ENCODE peak calls at places on chromosomes 7 and 10, in four cellular contexts. One of them, this sample, is unnamed.

GRCh38 chr7:74502216-74502891 is 48.6 kb downstream of the GTF2IRD1 start:
- DNase-seq in heart right ventricle: peak
- DNase-seq in WTC11: no peak
- DNase-seq in cardiac muscle cell: no peak
- DNase-seq in this sample: no peak

GRCh38 chr10:82535457-82535856 is 660.5 kb downstream of the NRG3 start:
- DNase-seq in heart right ventricle: no peak
- DNase-seq in WTC11: no peak
- DNase-seq in cardiac muscle cell: no peak
- DNase-seq in this sample: no peak

GRCh38 chr7:2616387-2616966 is 15.3 kb upstream of the TTYH3 start:
- DNase-seq in heart right ventricle: no peak
- DNase-seq in WTC11: no peak
- DNase-seq in cardiac muscle cell: no peak
- DNase-seq in this sample: no peak

GRCh38 chr7:7868245-7868899 is 100.2 kb upstream of the GLCCI1 start:
- DNase-seq in heart right ventricle: no peak
- DNase-seq in WTC11: no peak
- DNase-seq in cardiac muscle cell: no peak
- DNase-seq in this sample: no peak

GRCh38 chr7:4238861-4239260 is 443.2 kb upstream of the FOXK1 start:
- DNase-seq in heart right ventricle: no peak
- DNase-seq in WTC11: no peak
- DNase-seq in cardiac muscle cell: no peak
- DNase-seq in this sample: no peak

GRCh38 chr7:108430664-108431063 is 25.6 kb downstream of the NRCAM start:
- DNase-seq in heart right ventricle: no peak
- DNase-seq in WTC11: no peak
- DNase-seq in cardiac muscle cell: no peak
- DNase-seq in this sample: no peak

GRCh38 chr7:111292026-111292430 is 201.1 kb downstream of the LRRN3 start:
- DNase-seq in heart right ventricle: no peak
- DNase-seq in WTC11: no peak
- DNase-seq in cardiac muscle cell: peak
- DNase-seq in this sample: no peak

GRCh38 chr10:16944961-16945360 is 127.7 kb upstream of the RSU1 start:
- DNase-seq in heart right ventricle: no peak
- DNase-seq in WTC11: no peak
- DNase-seq in cardiac muscle cell: no peak
- DNase-seq in this sample: no peak

GRCh38 chr10:47189802-47190201 is 110.2 kb upstream of the GDF10 start:
- DNase-seq in heart right ventricle: no peak
- DNase-seq in WTC11: no peak
- DNase-seq in cardiac muscle cell: no peak
- DNase-seq in this sample: no peak

GRCh38 chr7:150716368-150716767 is at the start of gene GIMAP1:
- DNase-seq in heart right ventricle: peak
- DNase-seq in WTC11: no peak
- DNase-seq in cardiac muscle cell: no peak
- DNase-seq in this sample: no peak

GRCh38 chr7:116342125-116342524 is 131.8 kb downstream of the TES start:
- DNase-seq in heart right ventricle: no peak
- DNase-seq in WTC11: no peak
- DNase-seq in cardiac muscle cell: peak
- DNase-seq in this sample: no peak

GRCh38 chr7:74466196-74466813 is 12.6 kb downstream of the GTF2IRD1 start:
- DNase-seq in heart right ventricle: peak
- DNase-seq in WTC11: no peak
- DNase-seq in cardiac muscle cell: no peak
- DNase-seq in this sample: no peak

GRCh38 chr10:78255796-78256638 is 222.4 kb downstream of the RPS24 start:
- DNase-seq in heart right ventricle: no peak
- DNase-seq in WTC11: no peak
- DNase-seq in cardiac muscle cell: peak
- DNase-seq in this sample: no peak

GRCh38 chr10:104331208-104331838 is 6.9 kb downstream of the ITPRIP start:
- DNase-seq in heart right ventricle: no peak
- DNase-seq in WTC11: no peak
- DNase-seq in cardiac muscle cell: peak
- DNase-seq in this sample: no peak

GRCh38 chr10:101618871-101619270 is 30.8 kb downstream of the DPCD start:
- DNase-seq in heart right ventricle: no peak
- DNase-seq in WTC11: no peak
- DNase-seq in cardiac muscle cell: no peak
- DNase-seq in this sample: no peak

GRCh38 chr7:2015251-2015871 is 217.4 kb downstream of the MAD1L1 start:
- DNase-seq in heart right ventricle: peak
- DNase-seq in WTC11: peak
- DNase-seq in cardiac muscle cell: no peak
- DNase-seq in this sample: peak

GRCh38 chr7:102080003-102080361 is 206.7 kb upstream of the SH2B2 start:
- DNase-seq in heart right ventricle: no peak
- DNase-seq in WTC11: no peak
- DNase-seq in cardiac muscle cell: no peak
- DNase-seq in this sample: no peak

GRCh38 chr7:92709912-92710311 is 119.7 kb upstream of the FAM133B start:
- DNase-seq in heart right ventricle: no peak
- DNase-seq in WTC11: no peak
- DNase-seq in cardiac muscle cell: no peak
- DNase-seq in this sample: no peak

GRCh38 chr7:143096146-143096545 is 35.7 kb upstream of the PIP start:
- DNase-seq in heart right ventricle: no peak
- DNase-seq in WTC11: no peak
- DNase-seq in cardiac muscle cell: no peak
- DNase-seq in this sample: no peak

GRCh38 chr7:92667816-92668540 is 77.8 kb upstream of the FAM133B start:
- DNase-seq in heart right ventricle: no peak
- DNase-seq in WTC11: no peak
- DNase-seq in cardiac muscle cell: no peak
- DNase-seq in this sample: no peak

GRCh38 chr10:79007037-79007842 is 61.5 kb upstream of the ZMIZ1 start:
- DNase-seq in heart right ventricle: no peak
- DNase-seq in WTC11: no peak
- DNase-seq in cardiac muscle cell: peak
- DNase-seq in this sample: no peak

GRCh38 chr7:107958764-107959526 is 44.0 kb downstream of the LAMB1 start:
- DNase-seq in heart right ventricle: no peak
- DNase-seq in WTC11: no peak
- DNase-seq in cardiac muscle cell: peak
- DNase-seq in this sample: no peak

GRCh38 chr7:116560021-116560970 is 35.5 kb downstream of the CAV1 start:
- DNase-seq in heart right ventricle: no peak
- DNase-seq in WTC11: no peak
- DNase-seq in cardiac muscle cell: no peak
- DNase-seq in this sample: no peak

GRCh38 chr10:73110345-73110849 is at the start of gene NUDT13:
- DNase-seq in heart right ventricle: peak
- DNase-seq in WTC11: peak
- DNase-seq in cardiac muscle cell: peak
- DNase-seq in this sample: no peak

GRCh38 chr10:78806805-78807221 is 262.0 kb upstream of the ZMIZ1 start:
- DNase-seq in heart right ventricle: no peak
- DNase-seq in WTC11: no peak
- DNase-seq in cardiac muscle cell: no peak
- DNase-seq in this sample: no peak

GRCh38 chr7:136514776-136515175 is 353.7 kb upstream of the CHRM2 start:
- DNase-seq in heart right ventricle: no peak
- DNase-seq in WTC11: no peak
- DNase-seq in cardiac muscle cell: no peak
- DNase-seq in this sample: no peak

GRCh38 chr7:55552320-55553086 is 19.8 kb downstream of the VOPP1 start:
- DNase-seq in heart right ventricle: no peak
- DNase-seq in WTC11: no peak
- DNase-seq in cardiac muscle cell: peak
- DNase-seq in this sample: no peak

GRCh38 chr7:75531359-75531821 is 39.3 kb downstream of the SPDYE5 start:
- DNase-seq in heart right ventricle: no peak
- DNase-seq in WTC11: peak
- DNase-seq in cardiac muscle cell: no peak
- DNase-seq in this sample: no peak

GRCh38 chr7:105648561-105649401 is 67.5 kb upstream of the EFCAB10 start:
- DNase-seq in heart right ventricle: no peak
- DNase-seq in WTC11: no peak
- DNase-seq in cardiac muscle cell: no peak
- DNase-seq in this sample: no peak

GRCh38 chr7:34718867-34719266 is 60.8 kb downstream of the NPSR1 start:
- DNase-seq in heart right ventricle: no peak
- DNase-seq in WTC11: no peak
- DNase-seq in cardiac muscle cell: no peak
- DNase-seq in this sample: no peak

GRCh38 chr10:116710021-116710420 is 32.3 kb downstream of the HSPA12A start:
- DNase-seq in heart right ventricle: no peak
- DNase-seq in WTC11: no peak
- DNase-seq in cardiac muscle cell: no peak
- DNase-seq in this sample: no peak

DNA sequence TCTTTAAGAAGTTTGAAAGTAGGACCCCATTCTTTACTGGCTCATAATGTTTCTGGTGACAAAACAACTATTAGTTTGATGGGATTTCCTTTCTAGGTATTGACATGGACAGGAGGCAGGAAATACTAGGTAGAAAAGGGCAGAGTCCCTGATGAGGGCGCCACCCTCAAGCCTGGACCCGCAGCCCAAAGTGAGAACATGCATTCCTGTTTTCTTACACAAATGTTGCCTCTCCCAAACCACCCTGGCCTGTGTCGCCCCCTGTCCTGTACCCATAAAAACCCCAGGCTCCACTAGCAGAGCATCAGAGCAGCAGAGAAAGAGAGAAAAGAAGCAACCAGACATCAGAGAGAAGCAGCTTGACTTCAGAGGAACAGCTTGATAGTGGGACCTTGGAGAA is 1055.2 kb upstream of the POT1 start:
- DNase-seq in heart right ventricle: no peak
- DNase-seq in WTC11: peak
- DNase-seq in cardiac muscle cell: no peak
- DNase-seq in this sample: no peak
- TF ChIP-seq CTCF in heart right ventricle: no peak
- TF ChIP-seq CTCF in WTC11: no peak
- TF ChIP-seq CTCF in cardiac muscle cell: no peak
- TF ChIP-seq CTCF in this sample: no peak

DNA sequence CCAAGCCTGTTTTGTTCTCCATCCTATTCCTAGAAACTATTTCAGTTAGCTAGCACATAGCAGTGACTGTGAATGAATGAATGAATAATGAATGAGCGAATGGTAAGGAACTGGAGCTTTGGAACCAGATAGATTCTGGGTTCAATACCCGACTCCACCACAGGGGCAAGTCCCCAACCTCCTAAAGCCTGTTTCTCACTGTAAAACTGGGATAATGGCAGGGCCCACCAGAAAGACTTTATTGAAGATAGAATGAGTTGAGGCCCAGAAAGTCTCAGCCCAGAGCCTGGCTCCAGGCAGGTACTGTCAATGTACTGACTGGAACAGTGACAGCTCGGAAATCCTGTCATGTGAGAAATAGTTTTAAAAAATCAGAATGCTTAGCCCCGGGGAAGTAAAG is 1.1 kb upstream of the CDH23 start:
- DNase-seq in heart right ventricle: no peak
- DNase-seq in WTC11: no peak
- DNase-seq in cardiac muscle cell: no peak
- DNase-seq in this sample: no peak
- TF ChIP-seq CTCF in heart right ventricle: no peak
- TF ChIP-seq CTCF in WTC11: no peak
- TF ChIP-seq CTCF in cardiac muscle cell: no peak
- TF ChIP-seq CTCF in this sample: no peak

GRCh38 chr7:121313220-121313792 is 15.5 kb upstream of the WNT16 start:
- DNase-seq in heart right ventricle: no peak
- DNase-seq in WTC11: no peak
- DNase-seq in cardiac muscle cell: no peak
- DNase-seq in this sample: no peak

GRCh38 chr7:121313793-121314676 is 14.8 kb upstream of the WNT16 start:
- DNase-seq in heart right ventricle: no peak
- DNase-seq in WTC11: no peak
- DNase-seq in cardiac muscle cell: peak
- DNase-seq in this sample: no peak
- TF ChIP-seq CTCF in heart right ventricle: no peak
- TF ChIP-seq CTCF in WTC11: no peak
- TF ChIP-seq CTCF in cardiac muscle cell: no peak
- TF ChIP-seq CTCF in this sample: no peak

GRCh38 chr7:85185355-85186082 is 1.3 kb downstream of the SEMA3D start:
- DNase-seq in heart right ventricle: peak
- DNase-seq in WTC11: peak
- DNase-seq in cardiac muscle cell: peak
- DNase-seq in this sample: peak
- TF ChIP-seq CTCF in heart right ventricle: peak
- TF ChIP-seq CTCF in WTC11: no peak
- TF ChIP-seq CTCF in cardiac muscle cell: peak
- TF ChIP-seq CTCF in this sample: peak

GRCh38 chr10:6162589-6163356 is 40.0 kb upstream of the PFKFB3 start:
- DNase-seq in heart right ventricle: no peak
- DNase-seq in WTC11: peak
- DNase-seq in cardiac muscle cell: peak
- DNase-seq in this sample: no peak

GRCh38 chr10:6161913-6162312 is 40.8 kb upstream of the PFKFB3 start:
- DNase-seq in heart right ventricle: no peak
- DNase-seq in WTC11: no peak
- DNase-seq in cardiac muscle cell: no peak
- DNase-seq in this sample: no peak

GRCh38 chr10:6164271-6165095 is 38.2 kb upstream of the PFKFB3 start:
- DNase-seq in heart right ventricle: no peak
- DNase-seq in WTC11: no peak
- DNase-seq in cardiac muscle cell: peak
- DNase-seq in this sample: no peak

GRCh38 chr10:6165221-6165725 is 37.5 kb upstream of the PFKFB3 start:
- DNase-seq in heart right ventricle: no peak
- DNase-seq in WTC11: no peak
- DNase-seq in cardiac muscle cell: no peak
- DNase-seq in this sample: no peak

GRCh38 chr10:6163364-6164270 is 39.1 kb upstream of the PFKFB3 start:
- DNase-seq in heart right ventricle: peak
- DNase-seq in WTC11: peak
- DNase-seq in cardiac muscle cell: peak
- DNase-seq in this sample: no peak
- TF ChIP-seq CTCF in heart right ventricle: no peak
- TF ChIP-seq CTCF in WTC11: no peak
- TF ChIP-seq CTCF in cardiac muscle cell: no peak
- TF ChIP-seq CTCF in this sample: no peak

DNA sequence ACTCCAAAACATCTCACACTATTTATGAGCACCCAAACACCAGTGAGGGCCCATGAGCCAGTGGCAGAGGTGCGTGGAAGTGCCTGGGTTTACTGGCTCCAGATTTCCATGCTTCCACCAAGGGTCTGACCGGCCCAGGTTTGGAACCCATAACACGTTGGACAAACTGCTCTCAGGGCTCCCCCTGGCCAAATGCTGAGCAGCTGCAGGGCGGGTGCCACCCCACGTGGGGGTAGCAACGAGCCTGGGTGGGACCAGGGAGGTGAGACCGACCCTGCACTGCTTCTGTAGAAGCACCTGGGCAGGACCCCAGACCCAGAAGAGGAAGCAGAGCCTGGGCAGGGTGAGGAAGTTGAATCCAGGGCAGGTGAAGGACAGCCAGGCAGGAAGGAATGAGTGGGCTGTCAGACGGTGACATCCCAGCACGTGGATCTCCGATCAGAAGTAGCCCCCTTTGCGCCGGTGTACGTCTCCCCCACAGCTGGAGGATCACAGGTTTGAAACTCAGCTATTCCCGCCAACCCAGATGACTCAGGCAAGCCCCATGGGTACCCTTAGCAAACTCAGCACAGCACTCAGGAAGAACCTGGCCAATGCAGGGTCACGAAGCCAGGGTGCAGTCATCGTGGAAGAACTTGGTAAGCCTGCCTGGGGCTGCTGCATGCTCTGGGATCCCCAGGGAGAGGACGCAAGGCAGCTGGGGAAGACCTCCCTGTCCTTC is 100.4 kb upstream of the DDC start:
- DNase-seq in heart right ventricle: no peak
- DNase-seq in WTC11: no peak
- DNase-seq in cardiac muscle cell: peak
- DNase-seq in this sample: no peak
- TF ChIP-seq CTCF in heart right ventricle: no peak
- TF ChIP-seq CTCF in WTC11: no peak
- TF ChIP-seq CTCF in cardiac muscle cell: no peak
- TF ChIP-seq CTCF in this sample: peak